ENCODE peak calls at places on chromosomes 16 and 17, in seven cellular contexts. One of them, this sample, is unnamed. For H3K27me3 and H3K4me1, the result is how much of the 10 kb centered on the place peaks cover.

GRCh38 chr17:41773190-41773588 is 13.3 kb downstream of the JUP start:
- DNase-seq in Peyer's patch: peak
- DNase-seq in psoas muscle: peak
- DNase-seq in tibial nerve: no peak
- DNase-seq in CD8-positive, alpha-beta memory T cell: no peak
- DNase-seq in iPS DF 6.9: no peak
- DNase-seq in stomach: peak
- DNase-seq in this sample: no peak

GRCh38 chr17:78933959-78934568 is 8.9 kb upstream of the TIMP2 start:
- DNase-seq in Peyer's patch: peak
- DNase-seq in psoas muscle: peak
- DNase-seq in tibial nerve: peak
- DNase-seq in CD8-positive, alpha-beta memory T cell: no peak
- DNase-seq in iPS DF 6.9: no peak
- DNase-seq in stomach: peak
- DNase-seq in this sample: no peak

GRCh38 chr16:65117701-65118448 is 4.0 kb downstream of the CDH11 start:
- DNase-seq in Peyer's patch: peak
- DNase-seq in psoas muscle: peak
- DNase-seq in tibial nerve: peak
- DNase-seq in CD8-positive, alpha-beta memory T cell: no peak
- DNase-seq in iPS DF 6.9: no peak
- DNase-seq in stomach: peak
- DNase-seq in this sample: no peak

GRCh38 chr16:57863434-57864160 is 61.3 kb upstream of the KIFC3 start:
- DNase-seq in Peyer's patch: peak
- DNase-seq in psoas muscle: peak
- DNase-seq in tibial nerve: peak
- DNase-seq in CD8-positive, alpha-beta memory T cell: no peak
- DNase-seq in iPS DF 6.9: peak
- DNase-seq in stomach: peak
- DNase-seq in this sample: no peak

GRCh38 chr16:49698416-49698815 is 157.5 kb downstream of the ZNF423 start:
- DNase-seq in Peyer's patch: no peak
- DNase-seq in psoas muscle: no peak
- DNase-seq in tibial nerve: peak
- DNase-seq in CD8-positive, alpha-beta memory T cell: no peak
- DNase-seq in iPS DF 6.9: no peak
- DNase-seq in stomach: no peak
- DNase-seq in this sample: no peak

GRCh38 chr16:82192665-82193064 is 22.6 kb upstream of the MPHOSPH6 start:
- DNase-seq in Peyer's patch: no peak
- DNase-seq in psoas muscle: no peak
- DNase-seq in tibial nerve: peak
- DNase-seq in CD8-positive, alpha-beta memory T cell: no peak
- DNase-seq in iPS DF 6.9: no peak
- DNase-seq in stomach: no peak
- DNase-seq in this sample: no peak

GRCh38 chr17:19756551-19756950 is 8.5 kb upstream of the ALDH3A1 start:
- DNase-seq in Peyer's patch: no peak
- DNase-seq in psoas muscle: no peak
- DNase-seq in tibial nerve: no peak
- DNase-seq in CD8-positive, alpha-beta memory T cell: no peak
- DNase-seq in iPS DF 6.9: no peak
- DNase-seq in stomach: no peak
- DNase-seq in this sample: no peak

GRCh38 chr16:87560428-87561199 is 41.7 kb upstream of the JPH3 start:
- DNase-seq in Peyer's patch: no peak
- DNase-seq in psoas muscle: no peak
- DNase-seq in tibial nerve: no peak
- DNase-seq in CD8-positive, alpha-beta memory T cell: no peak
- DNase-seq in iPS DF 6.9: no peak
- DNase-seq in stomach: peak
- DNase-seq in this sample: no peak

GRCh38 chr17:73820686-73821448 is 176.6 kb upstream of the SDK2 start:
- DNase-seq in Peyer's patch: no peak
- DNase-seq in psoas muscle: no peak
- DNase-seq in tibial nerve: no peak
- DNase-seq in CD8-positive, alpha-beta memory T cell: no peak
- DNase-seq in iPS DF 6.9: peak
- DNase-seq in stomach: peak
- DNase-seq in this sample: no peak

GRCh38 chr16:87702325-87702811 is 63.4 kb downstream of the KLHDC4 start:
- DNase-seq in Peyer's patch: no peak
- DNase-seq in psoas muscle: no peak
- DNase-seq in tibial nerve: no peak
- DNase-seq in CD8-positive, alpha-beta memory T cell: no peak
- DNase-seq in iPS DF 6.9: no peak
- DNase-seq in stomach: no peak
- DNase-seq in this sample: no peak

GRCh38 chr16:3646348-3646920 is 8.1 kb upstream of the DNASE1 start:
- DNase-seq in Peyer's patch: peak
- DNase-seq in psoas muscle: no peak
- DNase-seq in tibial nerve: no peak
- DNase-seq in CD8-positive, alpha-beta memory T cell: no peak
- DNase-seq in iPS DF 6.9: no peak
- DNase-seq in stomach: peak
- DNase-seq in this sample: no peak

GRCh38 chr16:87437327-87437726 is 45.2 kb downstream of the MAP1LC3B start:
- DNase-seq in Peyer's patch: no peak
- DNase-seq in psoas muscle: no peak
- DNase-seq in tibial nerve: no peak
- DNase-seq in CD8-positive, alpha-beta memory T cell: no peak
- DNase-seq in iPS DF 6.9: no peak
- DNase-seq in stomach: no peak
- DNase-seq in this sample: no peak

GRCh38 chr17:56319531-56319930 is 166.3 kb downstream of the ANKFN1 start:
- DNase-seq in Peyer's patch: no peak
- DNase-seq in psoas muscle: no peak
- DNase-seq in tibial nerve: no peak
- DNase-seq in CD8-positive, alpha-beta memory T cell: no peak
- DNase-seq in iPS DF 6.9: no peak
- DNase-seq in stomach: no peak
- DNase-seq in this sample: no peak

GRCh38 chr17:45043268-45043681 is 8.2 kb downstream of the DCAKD start:
- DNase-seq in Peyer's patch: no peak
- DNase-seq in psoas muscle: no peak
- DNase-seq in tibial nerve: no peak
- DNase-seq in CD8-positive, alpha-beta memory T cell: no peak
- DNase-seq in iPS DF 6.9: no peak
- DNase-seq in stomach: no peak
- DNase-seq in this sample: no peak

GRCh38 chr16:57572978-57573733 is 30.7 kb downstream of the ADGRG5 start:
- DNase-seq in Peyer's patch: no peak
- DNase-seq in psoas muscle: no peak
- DNase-seq in tibial nerve: no peak
- DNase-seq in CD8-positive, alpha-beta memory T cell: no peak
- DNase-seq in iPS DF 6.9: no peak
- DNase-seq in stomach: no peak
- DNase-seq in this sample: no peak

GRCh38 chr17:41486809-41487530 is 2.7 kb downstream of the KRT36 start:
- DNase-seq in Peyer's patch: peak
- DNase-seq in psoas muscle: no peak
- DNase-seq in tibial nerve: no peak
- DNase-seq in CD8-positive, alpha-beta memory T cell: no peak
- DNase-seq in iPS DF 6.9: peak
- DNase-seq in stomach: peak
- DNase-seq in this sample: no peak

GRCh38 chr17:65191805-65192740 is 54.9 kb downstream of the RGS9 start:
- DNase-seq in Peyer's patch: no peak
- DNase-seq in psoas muscle: no peak
- DNase-seq in tibial nerve: no peak
- DNase-seq in CD8-positive, alpha-beta memory T cell: no peak
- DNase-seq in iPS DF 6.9: no peak
- DNase-seq in stomach: no peak
- DNase-seq in this sample: no peak

GRCh38 chr16:88066680-88067529 is 115.7 kb downstream of the BANP start:
- DNase-seq in Peyer's patch: peak
- DNase-seq in psoas muscle: no peak
- DNase-seq in tibial nerve: no peak
- DNase-seq in CD8-positive, alpha-beta memory T cell: no peak
- DNase-seq in iPS DF 6.9: no peak
- DNase-seq in stomach: no peak
- DNase-seq in this sample: no peak

GRCh38 chr16:77739493-77739892 is 17.2 kb downstream of the NUDT7 start:
- DNase-seq in Peyer's patch: no peak
- DNase-seq in psoas muscle: no peak
- DNase-seq in tibial nerve: no peak
- DNase-seq in CD8-positive, alpha-beta memory T cell: no peak
- DNase-seq in iPS DF 6.9: no peak
- DNase-seq in stomach: no peak
- DNase-seq in this sample: no peak

GRCh38 chr17:59105852-59106462 is 723 bp downstream of the TRIM37 start:
- DNase-seq in Peyer's patch: peak
- DNase-seq in psoas muscle: peak
- DNase-seq in tibial nerve: peak
- DNase-seq in CD8-positive, alpha-beta memory T cell: peak
- DNase-seq in iPS DF 6.9: no peak
- DNase-seq in stomach: peak
- DNase-seq in this sample: peak

GRCh38 chr16:47084198-47084597 is 59.5 kb downstream of the NETO2 start:
- DNase-seq in Peyer's patch: no peak
- DNase-seq in psoas muscle: no peak
- DNase-seq in tibial nerve: no peak
- DNase-seq in CD8-positive, alpha-beta memory T cell: no peak
- DNase-seq in iPS DF 6.9: no peak
- DNase-seq in stomach: no peak
- DNase-seq in this sample: no peak
- H3K27me3 ChIP-seq in Peyer's patch: under half
- H3K27me3 ChIP-seq in psoas muscle: under half
- H3K27me3 ChIP-seq in tibial nerve: under half
- H3K27me3 ChIP-seq in CD8-positive, alpha-beta memory T cell: under half
- H3K27me3 ChIP-seq in iPS DF 6.9: under half
- H3K27me3 ChIP-seq in stomach: under half
- H3K27me3 ChIP-seq in this sample: under half

GRCh38 chr17:50219939-50220465 is 18.6 kb upstream of the COL1A1 start:
- DNase-seq in Peyer's patch: no peak
- DNase-seq in psoas muscle: no peak
- DNase-seq in tibial nerve: no peak
- DNase-seq in CD8-positive, alpha-beta memory T cell: no peak
- DNase-seq in iPS DF 6.9: no peak
- DNase-seq in stomach: no peak
- DNase-seq in this sample: no peak
- H3K4me1 ChIP-seq in Peyer's patch: under half
- H3K4me1 ChIP-seq in psoas muscle: under half
- H3K4me1 ChIP-seq in tibial nerve: half or more
- H3K4me1 ChIP-seq in CD8-positive, alpha-beta memory T cell: under half
- H3K4me1 ChIP-seq in iPS DF 6.9: under half
- H3K4me1 ChIP-seq in stomach: under half
- H3K4me1 ChIP-seq in this sample: under half

DNA sequence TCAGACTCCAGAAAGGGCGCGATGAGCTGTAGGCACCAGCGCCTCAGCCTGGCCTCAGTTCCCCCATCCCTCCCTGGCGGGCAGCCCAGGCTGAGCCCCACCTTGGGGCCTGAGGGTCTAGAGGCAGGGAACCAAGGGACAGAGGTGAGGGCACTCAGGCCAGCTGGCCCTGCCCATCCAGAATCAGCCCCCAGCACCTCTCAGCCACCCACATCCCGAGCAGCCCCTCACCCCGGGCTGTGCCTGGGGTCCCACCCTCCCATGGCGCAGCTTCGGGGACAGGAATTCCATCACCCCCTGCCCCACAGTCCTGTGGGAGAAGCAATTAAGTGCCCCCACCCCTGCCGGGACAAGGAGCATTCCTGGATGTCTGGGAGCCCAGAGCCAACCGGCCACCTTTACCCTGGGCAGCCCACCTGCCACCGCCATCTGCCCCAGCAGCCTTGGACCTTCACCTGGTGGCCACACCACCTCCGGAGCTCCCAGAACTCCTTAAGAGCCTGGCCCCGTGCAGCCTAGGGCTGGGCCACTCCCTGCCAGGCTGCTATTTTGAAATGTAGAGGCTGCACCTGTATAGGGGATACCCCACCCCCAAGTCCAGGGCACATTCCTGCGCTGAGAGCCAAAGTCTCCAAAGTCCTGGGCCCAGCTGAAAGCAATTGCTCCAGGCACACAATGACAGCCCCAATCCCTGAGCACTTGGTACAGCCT is 33.7 kb upstream of the PVALEF start:
- DNase-seq in Peyer's patch: peak
- DNase-seq in psoas muscle: no peak
- DNase-seq in tibial nerve: no peak
- DNase-seq in CD8-positive, alpha-beta memory T cell: no peak
- DNase-seq in iPS DF 6.9: no peak
- DNase-seq in stomach: peak
- DNase-seq in this sample: no peak
- H3K27ac ChIP-seq in Peyer's patch: peak
- H3K27ac ChIP-seq in psoas muscle: no peak
- H3K27ac ChIP-seq in tibial nerve: peak
- H3K27ac ChIP-seq in CD8-positive, alpha-beta memory T cell: no peak
- H3K27ac ChIP-seq in iPS DF 6.9: no peak
- H3K27ac ChIP-seq in stomach: peak
- H3K27ac ChIP-seq in this sample: no peak

DNA sequence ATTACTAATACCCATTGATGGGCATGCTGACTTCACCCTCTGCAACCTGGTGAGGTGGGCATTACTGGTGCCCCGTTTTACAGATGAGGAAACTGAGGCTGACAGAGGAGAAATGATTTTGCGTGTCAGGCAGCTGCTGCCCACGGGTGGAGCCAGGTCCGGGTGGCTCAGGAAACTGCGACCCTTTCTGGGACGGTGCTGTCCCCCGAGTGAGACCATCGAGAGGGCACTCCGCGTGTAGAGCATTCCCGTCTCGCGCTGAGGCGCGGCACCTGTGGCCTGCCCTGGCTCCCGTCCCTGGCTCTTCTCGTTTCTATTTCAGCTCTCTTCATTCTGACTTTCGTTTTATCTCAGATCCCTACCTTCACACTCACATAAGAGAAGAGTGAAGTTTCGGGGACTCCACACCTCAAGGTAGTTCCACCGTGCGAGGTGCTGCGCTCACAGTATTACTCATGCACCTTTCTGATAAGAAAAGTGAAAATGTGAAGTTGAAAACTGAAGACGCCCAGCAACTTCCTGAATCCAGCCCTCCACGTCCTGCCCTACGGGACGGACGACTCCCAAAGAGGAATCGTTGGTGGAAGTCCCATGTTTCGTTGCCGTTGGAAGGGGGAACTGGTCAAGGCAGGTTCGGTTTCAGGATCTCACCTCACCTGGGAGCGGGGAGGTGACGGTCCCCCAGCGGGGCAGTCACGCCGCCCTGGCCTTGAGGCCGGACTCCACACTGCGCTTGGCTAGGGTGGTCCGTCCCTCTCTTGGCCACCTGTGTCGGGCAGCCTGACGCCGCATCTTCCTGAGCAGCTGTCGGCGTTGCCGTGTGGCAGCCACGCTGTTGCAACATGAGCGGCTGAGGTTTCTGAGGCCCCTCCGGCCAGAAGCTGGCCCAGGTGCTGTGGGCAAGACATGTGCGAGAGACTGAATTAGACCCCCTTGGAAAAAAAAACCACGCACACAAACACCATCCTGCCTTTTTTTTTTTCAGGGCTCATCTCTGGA is 48.8 kb downstream of the IRF8 start:
- DNase-seq in Peyer's patch: no peak
- DNase-seq in psoas muscle: no peak
- DNase-seq in tibial nerve: no peak
- DNase-seq in CD8-positive, alpha-beta memory T cell: no peak
- DNase-seq in iPS DF 6.9: no peak
- DNase-seq in stomach: peak
- DNase-seq in this sample: no peak
- H3K27me3 ChIP-seq in Peyer's patch: under half
- H3K27me3 ChIP-seq in psoas muscle: under half
- H3K27me3 ChIP-seq in tibial nerve: under half
- H3K27me3 ChIP-seq in CD8-positive, alpha-beta memory T cell: under half
- H3K27me3 ChIP-seq in iPS DF 6.9: under half
- H3K27me3 ChIP-seq in stomach: under half
- H3K27me3 ChIP-seq in this sample: under half